ENCODE peak calls at places on chromosome 2, in four cellular contexts. J, T, M and W are unnamed samples.

GRCh38 chr2:217393585-217394032 is 533.7 kb upstream of the TNP1 start:
- DNase-seq in J (peak), T (no peak), M (peak), W (peak)

GRCh38 chr2:9231291-9232165 is 24.9 kb downstream of the ASAP2 start:
- DNase-seq in J (peak), T (no peak), M (no peak), W (peak)

GRCh38 chr2:44691174-44691785 is 250.2 kb upstream of the SIX3 start:
- DNase-seq in J (no peak), T (no peak), M (no peak), W (no peak)

GRCh38 chr2:74080346-74080745 is 67.4 kb downstream of the BOLA3 start:
- DNase-seq in J (no peak), T (peak), M (no peak), W (no peak)

GRCh38 chr2:165064743-165065142 is 109.4 kb upstream of the SLC38A11 start:
- DNase-seq in J (no peak), T (no peak), M (no peak), W (peak)

GRCh38 chr2:120768112-120769048 is 32.7 kb downstream of the GLI2 start:
- DNase-seq in J (no peak), T (no peak), M (peak), W (peak)

GRCh38 chr2:230981704-230982103 is 14.2 kb upstream of the SPATA3 start:
- DNase-seq in J (no peak), T (no peak), M (no peak), W (no peak)

GRCh38 chr2:171957061-171957460 is 34.8 kb downstream of the HAT1 start:
- DNase-seq in J (no peak), T (no peak), M (no peak), W (peak)

GRCh38 chr2:239758325-239758877 is 266.7 kb downstream of the NDUFA10 start:
- DNase-seq in J (no peak), T (peak), M (no peak), W (no peak)

GRCh38 chr2:97932975-97933662 is 62.6 kb downstream of the TMEM131 start:
- DNase-seq in J (no peak), T (no peak), M (no peak), W (no peak)

GRCh38 chr2:233082222-233082933 is 22.2 kb downstream of the INPP5D start:
- DNase-seq in J (no peak), T (no peak), M (no peak), W (no peak)

GRCh38 chr2:80105020-80105419 is 199.5 kb downstream of the LRRTM1 start:
- DNase-seq in J (no peak), T (no peak), M (no peak), W (no peak)

GRCh38 chr2:187644991-187645390 is 90.8 kb upstream of the TFPI start:
- DNase-seq in J (no peak), T (peak), M (no peak), W (no peak)

GRCh38 chr2:37377187-37377532 is 32.7 kb downstream of the QPCT start:
- DNase-seq in J (no peak), T (no peak), M (peak), W (no peak)

GRCh38 chr2:37371979-37372378 is 27.5 kb downstream of the QPCT start:
- DNase-seq in J (no peak), T (no peak), M (no peak), W (no peak)

GRCh38 chr2:37376421-37377186 is 32.2 kb downstream of the QPCT start:
- DNase-seq in J (no peak), T (no peak), M (peak), W (peak)

GRCh38 chr2:37378411-37378810 is 34.0 kb downstream of the QPCT start:
- DNase-seq in J (no peak), T (peak), M (no peak), W (peak)

DNA sequence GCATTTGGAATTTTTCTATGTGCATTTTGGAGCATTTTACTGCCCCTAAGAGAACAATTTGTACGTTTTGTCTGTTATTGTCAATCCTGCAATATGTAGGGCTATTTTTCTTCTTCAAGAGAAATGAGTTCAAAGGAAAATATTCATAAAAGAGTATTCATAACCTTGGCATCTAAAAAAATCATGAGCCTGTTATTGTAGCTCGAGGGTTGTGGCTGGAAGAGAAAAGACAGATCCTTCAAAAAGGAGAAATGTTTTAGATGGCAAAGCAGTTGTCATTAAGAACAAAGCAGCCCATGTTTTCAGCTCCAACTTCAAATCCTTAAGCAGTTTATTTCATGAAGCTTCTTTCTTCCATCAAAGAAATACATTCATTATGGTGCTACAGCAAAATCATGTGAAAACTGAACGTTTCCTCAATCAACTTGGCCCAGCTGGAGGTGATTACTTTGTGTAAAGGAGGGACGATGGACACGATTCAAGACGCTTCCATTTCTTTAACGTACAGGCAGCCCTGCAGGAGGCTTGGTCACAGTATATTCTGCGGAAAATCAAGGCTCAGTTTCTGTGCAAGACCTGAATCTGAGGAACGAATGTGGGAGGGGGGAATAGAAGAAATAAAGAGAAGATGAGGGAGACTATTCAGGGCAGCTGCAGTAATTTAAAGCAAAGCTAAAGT is 31.4 kb downstream of the QPCT start:
- DNase-seq in J (no peak), T (no peak), M (no peak), W (no peak)
- H3K4me3 ChIP-seq in J (no peak), T (no peak), M (no peak), W (no peak)

GRCh38 chr2:235106874-235107639 is 155.2 kb downstream of the SH3BP4 start:
- DNase-seq in J (peak), T (peak), M (peak), W (peak)
- TF ChIP-seq CTCF in J (peak), T (peak), M (peak), W (peak)

GRCh38 chr2:128315122-128315828 is 3.4 kb downstream of the HS6ST1 start:
- DNase-seq in J (peak), T (no peak), M (peak), W (no peak)

GRCh38 chr2:128318776-128319456 is at the start of gene HS6ST1:
- DNase-seq in J (peak), T (peak), M (peak), W (peak)

GRCh38 chr2:128317186-128317897 is 1.3 kb downstream of the HS6ST1 start:
- DNase-seq in J (peak), T (no peak), M (no peak), W (no peak)

GRCh38 chr2:128315829-128316776 is 2.6 kb downstream of the HS6ST1 start:
- DNase-seq in J (peak), T (peak), M (peak), W (no peak)

GRCh38 chr2:128316777-128317185 is 1.9 kb downstream of the HS6ST1 start:
- DNase-seq in J (peak), T (no peak), M (no peak), W (no peak)
- H3K4me3 ChIP-seq in J (peak), T (peak), M (peak), W (peak)

DNA sequence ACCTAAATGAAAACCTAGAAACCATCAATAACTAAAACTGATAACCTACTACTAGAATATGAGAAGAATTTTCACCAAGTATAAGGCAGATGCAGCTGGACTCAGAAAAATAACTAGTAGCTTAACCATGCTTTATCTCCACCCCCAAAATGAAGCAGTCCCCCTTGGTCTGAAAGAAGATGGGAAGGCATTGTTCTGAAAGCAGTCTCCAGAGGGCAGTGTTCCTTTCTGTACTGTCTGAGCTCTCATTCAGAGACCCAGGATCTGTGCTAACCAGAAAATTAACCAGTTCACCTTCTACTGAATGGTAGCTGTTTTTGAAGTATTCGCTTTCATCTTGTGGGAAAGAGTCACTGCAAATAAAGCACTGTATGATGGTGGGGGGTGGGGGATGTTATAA is 273.0 kb downstream of the PDE11A start:
- DNase-seq in J (no peak), T (peak), M (no peak), W (peak)
- TF ChIP-seq CTCF in J (peak), T (peak), M (no peak), W (peak)